ENCODE peak calls at places on chromosomes 11 and 22, in nine cellular contexts. P is endothelial cell of umbilical vein; N is activated effector memory CD4-positive, alpha-beta T cell treated with Interleukin-2 at 50 U/mL for 16 hours; J is activated CD4-positive, alpha-beta T cell treated with anti-CD3 and anti-CD28 coated beads, Interleukin-2, amount 10 ng/mL, durations not matched to agents 7 days and 5 days; W is WTC11; O is neuronal stem cell; A is stimulated activated CD8-positive, alpha-beta memory T cell treated with anti-CD3 and anti-CD28 coated beads, Interleukin-2, amount 100 ng/mL, for 1 hour; Y is Right ventricle myocardium superior; R is HEK293T. Q is an unnamed sample.

GRCh38 chr11:30595929-30596328 is 9.8 kb upstream of the MPPED2 start:
- DNase-seq in P (no peak), N (no peak), J (no peak), W (no peak), O (no peak), A (no peak), Y (no peak), R (no peak), Q (no peak)

GRCh38 chr11:1295591-1295990 is 13.8 kb downstream of the TOLLIP start:
- DNase-seq in P (no peak), N (no peak), J (no peak), W (no peak), O (no peak), A (no peak), Y (no peak), R (no peak), Q (no peak)

GRCh38 chr11:69375316-69376154 is 81.6 kb downstream of the MYEOV start:
- DNase-seq in P (no peak), N (no peak), J (no peak), W (no peak), O (no peak), A (no peak), Y (peak; percentile 33), R (no peak), Q (no peak)

GRCh38 chr22:32987081-32987631 is 71.0 kb downstream of the SYN3 start:
- DNase-seq in P (no peak), N (no peak), J (no peak), W (peak; percentile 62), O (peak; percentile 76), A (no peak), Y (no peak), R (no peak), Q (no peak)

GRCh38 chr22:40183029-40183581 is 5.4 kb downstream of the TNRC6B start:
- DNase-seq in P (peak; percentile 92), N (no peak), J (peak; percentile 14), W (no peak), O (no peak), A (no peak), Y (no peak), R (no peak), Q (no peak)

GRCh38 chr11:129728571-129728970 is 87.1 kb upstream of the TMEM45B start:
- DNase-seq in P (no peak), N (no peak), J (no peak), W (no peak), O (no peak), A (no peak), Y (no peak), R (no peak), Q (no peak)

GRCh38 chr11:129937592-129938238 is 42.3 kb upstream of the NFRKB start:
- DNase-seq in P (no peak), N (no peak), J (no peak), W (no peak), O (no peak), A (no peak), Y (no peak), R (no peak), Q (no peak)

GRCh38 chr22:29641052-29641780 is 37.8 kb downstream of the NF2 start:
- DNase-seq in P (peak; percentile 27), N (no peak), J (no peak), W (no peak), O (no peak), A (no peak), Y (no peak), R (peak; percentile 71), Q (no peak)

GRCh38 chr11:46112961-46113617 is 8.2 kb downstream of the PHF21A start:
- DNase-seq in P (peak; percentile 58), N (no peak), J (peak; percentile 59), W (no peak), O (peak; percentile 35), A (no peak), Y (peak; percentile 20), R (peak; percentile 61), Q (no peak)

GRCh38 chr11:72635931-72636330 is 38.3 kb downstream of the PDE2A start:
- DNase-seq in P (no peak), N (no peak), J (no peak), W (peak; percentile 39), O (no peak), A (no peak), Y (peak; percentile 54), R (no peak), Q (no peak)

GRCh38 chr11:17197431-17197898 is 10.3 kb downstream of the PIK3C2A start:
- DNase-seq in P (peak; percentile 60), N (no peak), J (no peak), W (no peak), O (no peak), A (no peak), Y (no peak), R (no peak), Q (no peak)

GRCh38 chr22:45621836-45622600 is 49.6 kb upstream of the ATXN10 start:
- DNase-seq in P (no peak), N (no peak), J (no peak), W (no peak), O (no peak), A (no peak), Y (no peak), R (no peak), Q (no peak)

GRCh38 chr22:46003271-46004091 is 26.5 kb upstream of the WNT7B start:
- DNase-seq in P (no peak), N (no peak), J (no peak), W (no peak), O (no peak), A (no peak), Y (peak; percentile 50), R (no peak), Q (no peak)

GRCh38 chr11:91871791-91872190 is 352.8 kb upstream of the FAT3 start:
- DNase-seq in P (peak; percentile 89), N (no peak), J (no peak), W (no peak), O (no peak), A (no peak), Y (no peak), R (no peak), Q (no peak)

GRCh38 chr11:71927813-71928738 is at the start of gene XNDC1N:
- DNase-seq in P (peak; percentile 96), N (no peak), J (peak; percentile 84), W (peak; percentile 55), O (peak; percentile 91), A (no peak), Y (peak; percentile 58), R (peak; percentile 84), Q (no peak)

GRCh38 chr11:47185305-47186075 is 744 bp downstream of the PACSIN3 start:
- DNase-seq in P (peak; percentile 40), N (no peak), J (no peak), W (peak; percentile 89), O (peak; percentile 58), A (no peak), Y (peak; percentile 78), R (no peak), Q (no peak)

GRCh38 chr11:35747638-35748037 is 85.1 kb downstream of the TRIM44 start:
- DNase-seq in P (no peak), N (no peak), J (no peak), W (no peak), O (peak; percentile 9), A (no peak), Y (no peak), R (no peak), Q (no peak)

GRCh38 chr11:134762248-134763029 is 350.4 kb upstream of the B3GAT1 start:
- DNase-seq in P (no peak), N (no peak), J (peak; percentile 11), W (no peak), O (no peak), A (no peak), Y (no peak), R (no peak), Q (no peak)

Q was measured in esophagus squamous epithelium.